ENCODE peak calls at places on chromosomes 6 and 20, in four cellular contexts. R is mesenchymal stem cell, N is upper lobe of right lung, D is mammary epithelial cell. Z is an unnamed sample. For H3K36me3, the result is how much of the 10 kb centered on the place peaks cover.

GRCh38 chr6:74167506-74167905 is 471.5 kb downstream of the CD109 start:
- DNase-seq in R (no peak), N (no peak), D (no peak), Z (no peak)

GRCh38 chr6:165606740-165607008 is 56.4 kb downstream of the PDE10A start:
- DNase-seq in D (no peak), N (no peak), R (no peak), Z (no peak)

GRCh38 chr6:36204068-36204753 is 7.7 kb downstream of the BRPF3 start:
- DNase-seq in R (no peak), D (no peak), N (no peak), Z (peak)

GRCh38 chr6:122145741-122146240 is 253.7 kb upstream of the HSF2 start:
- DNase-seq in N (no peak), D (no peak), R (no peak), Z (no peak)

GRCh38 chr20:53918010-53918311 is 152.4 kb downstream of the BCAS1 start:
- DNase-seq in R (no peak), D (no peak), N (no peak), Z (no peak)

GRCh38 chr6:130602151-130602770 is 224.9 kb upstream of the SMLR1 start:
- DNase-seq in N (no peak), D (peak), R (peak), Z (no peak)

GRCh38 chr6:11294263-11294662 is 61.8 kb upstream of the NEDD9 start:
- DNase-seq in N (no peak), R (no peak), D (no peak), Z (no peak)

GRCh38 chr6:148700047-148700712 is 46.6 kb upstream of the UST start:
- DNase-seq in N (no peak), R (peak), D (peak), Z (no peak)

GRCh38 chr6:144013486-144013909 is 5.4 kb upstream of the PLAGL1 start:
- DNase-seq in R (peak), N (peak), D (peak), Z (peak)

GRCh38 chr20:10629946-10630345 is 43.9 kb downstream of the JAG1 start:
- DNase-seq in N (no peak), R (no peak), D (no peak), Z (no peak)

GRCh38 chr20:51195419-51195901 is 172.6 kb upstream of the KCNG1 start:
- DNase-seq in R (no peak), D (peak), N (no peak), Z (no peak)

DNA sequence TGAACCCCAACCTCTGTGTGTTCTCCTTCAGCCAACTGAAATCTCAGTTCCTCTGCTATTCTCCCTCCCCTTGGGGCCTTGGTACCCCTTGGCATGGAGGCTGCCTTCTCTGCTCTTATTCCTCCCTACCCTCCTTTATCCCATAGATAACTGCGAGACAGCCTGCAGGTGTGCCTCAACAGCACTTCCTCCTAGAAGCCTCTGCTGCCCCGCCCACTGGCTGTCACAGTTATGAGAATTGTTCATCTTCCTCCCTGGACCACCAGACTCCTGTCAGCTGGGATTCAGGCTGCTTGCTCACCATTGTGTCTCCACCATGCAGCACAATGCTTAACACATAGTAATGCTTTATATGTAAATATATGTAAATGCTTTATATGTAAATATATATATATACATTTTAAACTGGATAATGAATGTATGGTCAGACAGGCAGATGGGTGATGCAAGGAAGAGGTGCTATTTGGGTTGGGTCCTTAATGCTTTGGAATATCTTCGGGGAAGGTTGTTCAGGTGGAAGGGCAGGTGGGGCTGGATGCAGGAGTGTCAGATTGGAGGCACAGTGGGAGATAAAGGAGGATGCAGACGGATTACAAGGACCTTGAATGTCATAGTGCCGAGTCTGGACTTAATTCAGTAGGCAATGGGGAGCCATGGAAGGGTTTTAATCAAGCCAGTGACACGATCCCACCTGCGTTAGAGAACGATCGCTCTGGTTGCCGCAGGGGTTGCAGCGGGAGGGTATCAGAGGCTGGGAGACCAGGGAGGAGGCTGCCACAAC is 4.9 kb downstream of the CDH22 start:
- DNase-seq in D (no peak), R (no peak), N (no peak), Z (no peak)
- H3K4me3 ChIP-seq in D (no peak), R (no peak), N (no peak), Z (no peak)

GRCh38 chr6:153045271-153045670 is 42.8 kb upstream of the MTRF1L start:
- DNase-seq in D (no peak), R (no peak), N (no peak), Z (no peak)
- H3K36me3 ChIP-seq in D (under half), R (under half), N (under half), Z (under half)

GRCh38 chr6:152981219-152981618 is 1.6 kb downstream of the FBXO5 start:
- DNase-seq in R (no peak), D (no peak), N (no peak), Z (no peak)
- H3K4me3 ChIP-seq in R (peak), D (peak), N (no peak), Z (peak)

DNA sequence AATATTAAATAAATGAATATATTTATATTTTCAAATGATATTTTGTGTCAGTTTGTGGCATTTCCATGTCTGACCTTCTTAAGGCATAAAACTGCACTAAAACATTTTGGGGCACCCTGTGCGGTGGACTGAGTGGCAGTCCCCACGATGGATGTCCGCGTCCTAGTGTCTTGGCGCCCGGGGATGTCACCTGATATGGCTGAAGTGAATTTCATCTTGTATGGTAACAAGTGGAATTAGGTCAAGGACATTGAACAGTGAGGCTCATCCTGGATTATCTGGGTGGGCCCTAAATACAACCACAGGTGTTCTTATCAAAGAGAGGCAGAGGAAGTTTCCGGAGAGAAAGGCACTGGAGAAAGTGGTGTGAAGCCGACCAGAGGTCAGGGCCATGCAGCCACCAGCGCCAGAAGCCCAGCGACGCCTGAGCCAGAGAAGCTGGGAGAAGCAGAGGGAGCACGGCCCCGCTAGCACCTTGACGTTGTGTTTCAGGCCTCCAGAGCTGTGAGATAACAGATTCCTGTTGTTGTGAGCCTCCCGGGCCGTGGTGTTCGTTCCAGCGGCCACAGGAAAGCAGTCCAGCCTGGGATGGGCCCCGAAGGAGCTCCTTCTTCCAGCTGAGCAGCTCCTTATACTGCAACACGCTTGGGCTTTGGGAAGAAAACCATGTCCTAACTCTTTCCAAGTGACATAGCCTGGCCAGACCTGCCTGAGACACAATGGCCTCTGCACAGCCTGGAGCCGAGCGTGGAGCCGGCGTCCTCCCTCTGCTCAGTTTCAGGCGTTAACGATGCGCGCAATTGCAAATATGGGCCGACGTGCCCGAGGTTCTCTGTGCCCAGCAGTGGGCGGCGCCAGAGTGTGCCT is 22.5 kb downstream of the THBS2 start:
- DNase-seq in R (no peak), N (no peak), D (no peak), Z (peak)
- H3K36me3 ChIP-seq in R (half or more), N (under half), D (under half), Z (under half)

DNA sequence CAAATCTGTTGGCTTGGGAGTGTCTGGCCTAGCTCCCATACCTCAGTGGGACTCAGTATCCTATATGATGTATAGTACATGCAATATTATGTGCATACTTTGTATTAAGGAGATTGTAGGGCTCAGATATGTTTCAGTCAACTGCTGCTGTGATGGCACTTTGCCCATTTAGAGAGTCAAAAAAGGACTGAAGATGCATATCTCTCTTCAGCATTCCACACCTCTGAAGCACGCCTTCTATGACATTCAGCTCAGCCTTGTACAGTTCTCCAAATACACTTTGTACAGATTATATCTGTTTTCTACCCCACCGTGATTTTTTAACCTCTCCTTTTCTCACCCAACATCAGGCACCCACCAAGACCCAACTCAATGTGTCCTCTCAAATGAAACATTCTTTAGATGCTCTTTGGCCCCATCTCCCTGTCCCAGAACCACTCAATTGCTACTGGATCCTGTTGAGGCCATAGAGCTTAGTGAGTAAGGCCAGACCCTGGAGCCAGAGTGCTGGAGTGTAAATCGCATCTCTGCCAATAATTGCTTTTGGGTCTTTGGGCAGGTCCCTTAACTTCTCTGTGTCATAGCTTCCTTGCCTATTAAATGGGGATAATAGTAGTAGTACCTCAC is 15.6 kb downstream of the ENPP1 start:
- DNase-seq in N (no peak), R (no peak), D (no peak), Z (no peak)
- H3K4me3 ChIP-seq in N (no peak), R (no peak), D (no peak), Z (no peak)

DNA sequence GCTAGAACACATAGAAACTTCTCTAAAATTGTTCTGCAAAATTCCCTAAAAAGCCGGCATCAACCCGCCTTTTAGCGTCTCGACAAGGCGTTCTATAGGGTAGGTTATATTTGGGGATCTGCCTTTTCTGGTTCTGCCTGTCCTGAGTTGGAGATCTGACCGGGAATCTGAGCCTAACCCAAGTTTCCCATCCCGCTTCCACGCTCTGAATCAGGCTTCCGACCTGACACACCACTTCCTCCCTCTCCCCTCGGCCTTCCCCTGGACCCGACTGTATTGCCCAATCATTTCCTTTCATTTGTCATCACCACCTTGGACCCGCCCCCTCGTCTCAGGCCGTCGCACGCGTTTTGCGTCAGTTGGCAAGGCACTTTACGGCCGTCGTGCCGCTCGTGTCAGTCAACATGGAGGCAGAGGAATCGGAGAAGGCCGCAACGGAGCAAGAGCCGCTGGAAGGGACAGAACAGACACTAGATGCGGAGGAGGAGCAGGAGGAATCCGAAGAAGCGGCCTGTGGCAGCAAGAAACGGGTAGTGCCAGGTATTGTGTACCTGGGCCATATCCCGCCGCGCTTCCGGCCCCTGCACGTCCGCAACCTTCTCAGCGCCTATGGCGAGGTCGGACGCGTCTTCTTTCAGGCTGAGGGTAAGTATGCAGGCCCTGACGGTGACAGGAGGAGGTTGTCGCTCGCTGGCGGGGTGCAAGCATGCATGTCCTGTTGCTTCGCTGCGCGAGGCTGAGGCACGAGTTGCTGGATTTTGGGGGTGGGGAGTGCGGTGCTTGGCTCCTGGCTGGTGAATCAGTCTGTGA is at the start of gene ABT1:
- DNase-seq in R (peak), N (peak), D (peak), Z (peak)
- H3K36me3 ChIP-seq in R (under half), N (under half), D (under half), Z (under half)

GRCh38 chr6:43687079-43687436 is 533 bp downstream of the MRPS18A start:
- DNase-seq in D (no peak), N (no peak), R (no peak), Z (no peak)
- H3K4me3 ChIP-seq in D (peak), N (peak), R (peak), Z (peak)

DNA sequence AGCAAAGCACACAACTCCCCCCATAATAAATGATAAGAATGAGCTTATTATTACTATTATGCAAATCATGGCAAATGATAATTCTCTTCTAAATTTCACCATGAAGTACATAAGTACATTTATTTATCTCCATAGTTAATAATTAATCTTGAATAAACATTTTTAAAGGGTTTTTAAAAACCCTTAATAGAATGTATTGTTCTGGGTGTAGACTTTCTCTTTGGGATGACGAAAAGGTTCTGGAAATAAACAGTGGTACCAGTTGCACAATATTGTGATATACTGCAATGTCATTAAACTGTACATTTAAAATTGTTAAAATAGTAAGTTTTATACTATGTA is 18.0 kb downstream of the DST start:
- DNase-seq in N (no peak), D (no peak), R (no peak), Z (no peak)
- H3K36me3 ChIP-seq in N (half or more), D (half or more), R (half or more), Z (under half)

DNA sequence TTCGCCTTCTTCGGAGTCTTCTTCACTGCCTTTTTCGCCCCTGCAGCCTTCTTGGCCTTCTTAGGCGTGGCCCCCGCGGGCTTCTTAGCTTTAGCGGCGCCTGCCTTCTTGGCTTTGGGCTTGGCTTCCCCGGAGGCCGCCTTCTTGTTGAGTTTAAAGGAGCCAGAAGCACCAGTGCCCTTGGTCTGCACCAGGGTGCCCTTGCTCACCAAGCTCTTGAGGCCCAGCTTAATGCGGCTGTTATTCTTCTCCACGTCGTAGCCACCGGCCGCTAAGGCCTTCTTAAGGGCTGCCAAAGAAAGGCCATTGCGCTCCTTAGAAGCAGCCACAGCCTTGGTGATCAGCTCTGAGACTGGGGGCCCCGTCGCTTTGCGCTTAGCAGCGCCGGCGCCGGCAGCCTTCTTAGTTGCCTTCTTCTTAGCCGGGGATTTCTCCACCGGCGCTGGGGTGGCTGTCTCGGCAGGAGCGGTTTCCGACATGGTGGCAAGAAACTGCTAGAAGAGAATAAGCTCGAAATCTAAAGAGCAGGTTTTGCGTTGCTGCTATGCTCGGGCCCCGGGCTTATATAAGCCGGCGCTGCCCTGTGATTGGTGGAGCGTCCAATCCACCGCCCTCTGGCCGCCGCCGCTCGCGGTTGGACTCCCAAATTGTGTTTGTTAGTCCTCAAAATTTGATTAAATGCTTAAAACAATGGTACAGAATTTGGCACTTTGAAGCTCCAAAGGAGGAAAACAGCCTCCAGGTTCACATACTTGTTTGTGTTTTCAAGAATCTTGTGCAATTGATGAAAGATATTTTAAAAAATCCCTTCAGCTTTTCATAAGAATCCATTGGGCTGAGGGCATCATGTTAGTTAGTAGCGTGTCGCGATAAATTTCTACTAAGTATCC is 44.9 kb downstream of the OR2B2 start:
- DNase-seq in R (peak), D (peak), N (peak), Z (peak)
- H3K4me3 ChIP-seq in R (peak), D (peak), N (peak), Z (peak)

GRCh38 chr20:4811661-4812181 is 90.0 kb downstream of the PRND start:
- DNase-seq in D (no peak), R (no peak), N (peak), Z (no peak)

GRCh38 chr20:4812216-4812615 is 90.5 kb downstream of the PRND start:
- DNase-seq in D (no peak), R (no peak), N (no peak), Z (no peak)

GRCh38 chr20:4813076-4813838 is 91.5 kb downstream of the PRND start:
- DNase-seq in D (no peak), N (no peak), R (no peak), Z (no peak)

GRCh38 chr20:4811257-4811656 is 89.5 kb downstream of the PRND start:
- DNase-seq in N (no peak), R (no peak), D (no peak), Z (no peak)

GRCh38 chr20:4812641-4813075 is 90.9 kb downstream of the PRND start:
- DNase-seq in D (no peak), R (no peak), N (no peak), Z (no peak)
- H3K36me3 ChIP-seq in D (under half), R (under half), N (under half), Z (under half)

Z was measured in H7.